ENCODE peak calls at places on chromosomes 6 and 20, in five cellular contexts. I is mesendoderm, S is IMR-90, L is K562, P is mammary epithelial cell. R is an unnamed sample.

GRCh38 chr6:156557269-156557885 is 219.8 kb upstream of the ARID1B start:
- DNase-seq in S (peak), P (no peak), L (no peak), I (peak), R (peak)

GRCh38 chr20:34033903-34034302 is 40.2 kb downstream of the RALY start:
- DNase-seq in I (no peak), L (no peak), P (no peak), S (no peak), R (no peak)

GRCh38 chr6:54847799-54848597 is 1.4 kb downstream of the FAM83B start:
- DNase-seq in L (no peak), I (peak), S (peak), P (peak), R (peak)

GRCh38 chr6:127302728-127303675 is 36.3 kb downstream of the RNF146 start:
- DNase-seq in P (peak), I (no peak), S (peak), L (peak), R (no peak)

GRCh38 chr6:96058094-96058493 is 42.3 kb downstream of the FUT9 start:
- DNase-seq in L (no peak), P (no peak), S (no peak), I (no peak), R (no peak)

GRCh38 chr6:149871182-149871581 is 7.0 kb upstream of the LRP11 start:
- DNase-seq in L (no peak), S (no peak), I (no peak), P (no peak), R (no peak)

GRCh38 chr6:132819405-132820145 is 5.2 kb downstream of the RPS12 start:
- DNase-seq in I (no peak), S (peak), P (peak), L (peak), R (peak)

GRCh38 chr20:63495771-63496403 is 3.0 kb downstream of the EEF1A2 start:
- DNase-seq in I (peak), P (peak), L (peak), S (peak), R (peak)

GRCh38 chr6:159014406-159014805 is 14.4 kb upstream of the RSPH3 start:
- DNase-seq in I (no peak), S (no peak), L (no peak), P (no peak), R (no peak)

GRCh38 chr6:107719160-107719559 is 105.0 kb downstream of the SCML4 start:
- DNase-seq in L (no peak), S (no peak), P (no peak), I (no peak), R (peak)

GRCh38 chr20:46122071-46122470 is 4.0 kb downstream of the CD40 start:
- DNase-seq in P (peak), I (no peak), S (peak), L (no peak), R (no peak)

GRCh38 chr6:152271681-152272464 is 365.3 kb downstream of the SYNE1 start:
- DNase-seq in P (peak), L (no peak), I (peak), S (peak), R (no peak)

GRCh38 chr6:111478064-111478476 is 4.9 kb downstream of the REV3L start:
- DNase-seq in I (peak), S (peak), L (no peak), P (peak), R (no peak)

GRCh38 chr6:112501705-112502104 is 154.6 kb downstream of the RFPL4B start:
- DNase-seq in S (peak), L (no peak), P (no peak), I (peak), R (no peak)

GRCh38 chr6:146595981-146596731 is 2.6 kb upstream of the ADGB start:
- DNase-seq in S (no peak), L (no peak), I (no peak), P (peak), R (no peak)

GRCh38 chr6:93721386-93722048 is 302.2 kb upstream of the EPHA7 start:
- DNase-seq in I (peak), L (no peak), S (no peak), P (no peak), R (peak)

GRCh38 chr6:6547111-6547879 is 41.2 kb upstream of the LY86 start:
- DNase-seq in I (peak), P (peak), L (peak), S (peak), R (peak)

GRCh38 chr6:2765166-2765895 is at the start of gene WRNIP1:
- DNase-seq in P (peak), I (peak), S (peak), L (peak), R (peak)

GRCh38 chr6:32668226-32668747 is 1.8 kb upstream of the HLA-DQB1 start:
- DNase-seq in I (peak), P (peak), S (peak), L (no peak), R (peak)

GRCh38 chr6:79117752-79118151 is 39.7 kb upstream of the PHIP start:
- DNase-seq in L (no peak), S (no peak), I (peak), P (peak), R (no peak)

GRCh38 chr20:3168079-3168828 is 5.1 kb downstream of the LZTS3 start:
- DNase-seq in L (no peak), P (no peak), S (no peak), I (peak), R (peak)

GRCh38 chr20:17381701-17382100 is 149.5 kb downstream of the BFSP1 start:
- DNase-seq in I (no peak), S (no peak), P (peak), L (no peak), R (no peak)

GRCh38 chr20:24584538-24585356 is 115.3 kb downstream of the SYNDIG1 start:
- DNase-seq in L (no peak), S (peak), P (peak), I (no peak), R (no peak)

GRCh38 chr20:60238992-60239655 is 280.9 kb downstream of the CDH26 start:
- DNase-seq in I (no peak), S (no peak), L (no peak), P (no peak), R (no peak)

GRCh38 chr6:137475103-137475502 is 19.1 kb downstream of the OLIG3 start:
- DNase-seq in L (peak), S (no peak), P (no peak), I (peak), R (peak)

GRCh38 chr6:158517581-158517980 is 42.3 kb upstream of the TMEM181 start:
- DNase-seq in I (no peak), L (no peak), S (no peak), P (no peak), R (peak)

GRCh38 chr6:49743427-49743826 is 761 bp downstream of the CRISP3 start:
- DNase-seq in S (no peak), P (no peak), L (no peak), I (no peak), R (no peak)

GRCh38 chr6:6125495-6125894 is 118.8 kb upstream of the NRN1 start:
- DNase-seq in L (no peak), P (no peak), S (no peak), I (no peak), R (no peak)

GRCh38 chr6:139597087-139597763 is 222.8 kb upstream of the CITED2 start:
- DNase-seq in S (no peak), P (no peak), I (no peak), L (no peak), R (no peak)

GRCh38 chr20:47703748-47704147 is 81.5 kb downstream of the SULF2 start:
- DNase-seq in P (no peak), I (no peak), L (no peak), S (no peak), R (no peak)

GRCh38 chr20:59207742-59208357 is 44.2 kb downstream of the ZNF831 start:
- DNase-seq in P (peak), S (no peak), L (peak), I (peak), R (peak)

GRCh38 chr20:34222208-34222607 is 19.0 kb upstream of the ASIP start:
- DNase-seq in S (peak), P (peak), I (no peak), L (no peak), R (no peak)

GRCh38 chr6:161890959-161891358 is 617.1 kb upstream of the AGPAT4 start:
- DNase-seq in S (no peak), L (no peak), I (peak), P (no peak), R (no peak)
- H3K27ac ChIP-seq in S (no peak), L (no peak), I (no peak), P (no peak), R (no peak)

GRCh38 chr20:53495357-53495756 is 98.3 kb downstream of the ZNF217 start:
- DNase-seq in S (peak), L (no peak), I (no peak), P (no peak), R (no peak)
- H3K9ac ChIP-seq in S (no peak), L (no peak), I (no peak), P (no peak), R (no peak)

GRCh38 chr6:27477318-27478013 is 4.6 kb upstream of the ZNF184 start:
- DNase-seq in I (no peak), P (no peak), L (no peak), S (no peak), R (no peak)
- H3K27ac ChIP-seq in I (no peak), P (no peak), L (peak), S (no peak), R (no peak)

DNA sequence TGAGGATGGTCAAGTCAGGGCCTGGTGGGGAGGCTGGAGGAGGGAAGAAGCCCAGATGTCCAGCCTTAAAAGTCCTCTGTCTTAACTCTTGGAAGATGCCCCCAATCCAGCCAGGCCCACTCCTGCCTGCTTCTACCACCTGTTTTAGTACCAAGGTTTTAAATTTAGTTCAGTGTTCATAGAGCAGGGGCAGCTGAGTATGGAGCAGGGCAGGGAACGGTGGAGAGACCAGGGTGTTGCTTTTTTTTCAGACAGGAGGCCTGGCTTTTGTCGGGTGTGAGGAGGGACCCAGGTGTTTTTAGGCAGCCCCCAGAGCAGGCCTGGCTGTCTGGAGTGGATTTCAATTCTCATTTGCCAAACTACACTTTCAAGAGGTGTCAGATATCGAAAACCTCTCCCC is 278.8 kb downstream of the CDC5L start:
- DNase-seq in P (no peak), S (no peak), L (no peak), I (no peak), R (no peak)
- H3K9ac ChIP-seq in P (no peak), S (no peak), L (no peak), I (no peak), R (no peak)

GRCh38 chr6:36616888-36617521 is 22.8 kb downstream of the SRSF3 start:
- DNase-seq in S (no peak), I (no peak), P (peak), L (no peak), R (no peak)
- H3K27ac ChIP-seq in S (no peak), I (no peak), P (peak), L (no peak), R (no peak)

R was measured in endodermal cell.